ENCODE peak calls at places on chromosome 14, in seven cellular contexts. B is glomerular endothelial cell; K is endothelial cell; D is NCI-H1694; X is MG63; L is stimulated activated naive CD8-positive, alpha-beta T cell treated with anti-CD3 and anti-CD28 coated beads, Interleukin-15, Interleukin-2, amounts not matched to agents 100 U/mL and 50 U/mL, for 24 hours; W is posterior cingulate gyrus. T is an unnamed sample.

GRCh38 chr14:67577181-67577580 is 22.9 kb downstream of the PIGH start:
- DNase-seq in B (no peak), K (no peak), D (no peak), X (no peak), L (no peak), W (no peak), T (no peak)

GRCh38 chr14:103126088-103126872 is 3.0 kb downstream of the TNFAIP2 start:
- DNase-seq in B (no peak), K (no peak), D (no peak), X (no peak), L (no peak), W (no peak), T (no peak)

GRCh38 chr14:87691482-87691881 is 301.5 kb downstream of the GALC start:
- DNase-seq in B (no peak), K (no peak), D (no peak), X (no peak), L (no peak), W (no peak), T (peak; percentile 17)

GRCh38 chr14:30389134-30389900 is 169.6 kb upstream of the G2E3 start:
- DNase-seq in B (no peak), K (no peak), D (peak; percentile 99), X (peak; percentile 77), L (no peak), W (peak; percentile 32), T (no peak)

GRCh38 chr14:46259536-46259935 is 392.0 kb downstream of the RPL10L start:
- DNase-seq in B (no peak), K (no peak), D (no peak), X (no peak), L (no peak), W (no peak), T (no peak)

GRCh38 chr14:80678436-80678835 is 263.1 kb downstream of the CEP128 start:
- DNase-seq in B (no peak), K (no peak), D (no peak), X (no peak), L (no peak), W (no peak), T (no peak)

GRCh38 chr14:36423430-36423829 is 96.6 kb downstream of the NKX2-1 start:
- DNase-seq in B (no peak), K (no peak), D (no peak), X (no peak), L (no peak), W (no peak), T (no peak)

GRCh38 chr14:77071938-77072388 is 26.1 kb upstream of the CIPC start:
- DNase-seq in B (no peak), K (no peak), D (no peak), X (no peak), L (no peak), W (no peak), T (no peak)

GRCh38 chr14:102930753-102931579 is 8.5 kb downstream of the AMN start:
- DNase-seq in B (no peak), K (no peak), D (no peak), X (no peak), L (no peak), W (no peak), T (no peak)

GRCh38 chr14:56501909-56502530 is 77.6 kb upstream of the TMEM260 start:
- DNase-seq in B (no peak), K (no peak), D (no peak), X (no peak), L (no peak), W (no peak), T (no peak)

GRCh38 chr14:99950191-99950590 is 115.0 kb upstream of the EVL start:
- DNase-seq in B (no peak), K (no peak), D (no peak), X (no peak), L (no peak), W (no peak), T (no peak)

GRCh38 chr14:62077676-62078261 is 315.5 kb downstream of the SNAPC1 start:
- DNase-seq in B (no peak), K (no peak), D (no peak), X (no peak), L (no peak), W (no peak), T (no peak)

GRCh38 chr14:101494826-101495225 is 66.5 kb upstream of the DIO3 start:
- DNase-seq in B (no peak), K (no peak), D (no peak), X (no peak), L (no peak), W (no peak), T (peak; percentile 4)

GRCh38 chr14:97178781-97179180 is 381.6 kb downstream of the VRK1 start:
- DNase-seq in B (no peak), K (no peak), D (no peak), X (no peak), L (peak; percentile 17), W (no peak), T (no peak)

GRCh38 chr14:58280954-58281787 is 17.2 kb upstream of the ARID4A start:
- DNase-seq in B (peak; percentile 96), K (no peak), D (no peak), X (peak; percentile 52), L (no peak), W (no peak), T (peak; percentile 86)

GRCh38 chr14:25041484-25041883 is 8.5 kb downstream of the STXBP6 start:
- DNase-seq in B (no peak), K (no peak), D (no peak), X (no peak), L (no peak), W (no peak), T (no peak)

GRCh38 chr14:93055651-93056115 is 60.0 kb downstream of the ITPK1 start:
- DNase-seq in B (no peak), K (no peak), D (no peak), X (no peak), L (no peak), W (no peak), T (no peak)

GRCh38 chr14:54207476-54207875 is 189.3 kb upstream of the CDKN3 start:
- DNase-seq in B (no peak), K (no peak), D (no peak), X (no peak), L (no peak), W (no peak), T (no peak)

GRCh38 chr14:35155962-35156361 is 33.6 kb downstream of the PRORP start:
- DNase-seq in B (no peak), K (no peak), D (no peak), X (no peak), L (no peak), W (no peak), T (no peak)

GRCh38 chr14:94773017-94773681 is 3.2 kb upstream of the GSC start:
- DNase-seq in B (no peak), K (peak; percentile 45), D (no peak), X (no peak), L (no peak), W (no peak), T (no peak)

GRCh38 chr14:59018460-59018859 is 170.0 kb upstream of the DAAM1 start:
- DNase-seq in B (no peak), K (no peak), D (no peak), X (no peak), L (no peak), W (no peak), T (no peak)

GRCh38 chr14:45679852-45680251 is 426.9 kb upstream of the MIS18BP1 start:
- DNase-seq in B (peak; percentile 41), K (no peak), D (no peak), X (no peak), L (no peak), W (no peak), T (no peak)

GRCh38 chr14:64934338-64934939 is 8.1 kb downstream of the GPX2 start:
- DNase-seq in B (no peak), K (no peak), D (no peak), X (no peak), L (no peak), W (no peak), T (no peak)

GRCh38 chr14:100696590-100696989 is 30.1 kb upstream of the DLK1 start:
- DNase-seq in B (no peak), K (no peak), D (no peak), X (no peak), L (no peak), W (no peak), T (peak; percentile 27)

GRCh38 chr14:101454229-101454628 is 107.1 kb upstream of the DIO3 start:
- DNase-seq in B (no peak), K (no peak), D (no peak), X (no peak), L (no peak), W (no peak), T (no peak)

GRCh38 chr14:101071493-101071891 is 168.0 kb upstream of the RTL1 start:
- DNase-seq in B (no peak), K (no peak), D (peak; percentile 75), X (no peak), L (no peak), W (no peak), T (peak; percentile 11)

GRCh38 chr14:50607181-50607580 is 47.2 kb downstream of the ATL1 start:
- DNase-seq in B (no peak), K (no peak), D (no peak), X (peak; percentile 41), L (peak; percentile 40), W (no peak), T (no peak)

GRCh38 chr14:51070732-51071131 is 24.2 kb downstream of the TRIM9 start:
- DNase-seq in B (no peak), K (no peak), D (no peak), X (no peak), L (no peak), W (no peak), T (no peak)

GRCh38 chr14:76863724-76864407 is 37.7 kb downstream of the LRRC74A start:
- DNase-seq in B (no peak), K (peak; percentile 38), D (no peak), X (no peak), L (peak; percentile 15), W (no peak), T (peak; percentile 30)

GRCh38 chr14:90784621-90785270 is 31.5 kb downstream of the TTC7B start:
- DNase-seq in B (no peak), K (no peak), D (no peak), X (no peak), L (no peak), W (no peak), T (no peak)

GRCh38 chr14:55773984-55774581 is 194.1 kb downstream of the KTN1 start:
- DNase-seq in B (no peak), K (no peak), D (no peak), X (no peak), L (no peak), W (no peak), T (no peak)

GRCh38 chr14:21924479-21924878 is 250.9 kb upstream of the OR4E1 start:
- DNase-seq in B (no peak), K (no peak), D (no peak), X (no peak), L (peak; percentile 53), W (no peak), T (no peak)

GRCh38 chr14:24032727-24033418 is 18.9 kb upstream of the CARMIL3 start:
- DNase-seq in B (no peak), K (no peak), D (no peak), X (no peak), L (no peak), W (no peak), T (peak; percentile 68)

GRCh38 chr14:24332094-24332983 is 2.5 kb downstream of the ADCY4 start:
- DNase-seq in B (no peak), K (peak; percentile 64), D (peak; percentile 71), X (peak; percentile 14), L (peak; percentile 82), W (peak; percentile 60), T (peak; percentile 79)

T was measured in testis.